ENCODE peak calls at places on chromosomes 11 and 22, in eight cellular contexts. Y is fibroblast of lung; M is GM04504; Z is IMR-90; C is mucosa of descending colon; T is Caki2; W is stimulated activated naive CD4-positive, alpha-beta T cell treated with Interleukin-2 at 50 U/mL for 16 hours; A is Daoy. U is an unnamed sample.
A peak's percentile ranks its signal among the peaks of the same experiment; 100 is the strongest.

GRCh38 chr22:35629406-35630234 is 12.5 kb upstream of the MB start:
- DNase-seq in Y (peak; percentile 99), Z (peak; percentile 98), M (peak; percentile 98), C (no peak), A (peak; percentile 99), W (peak; percentile 52), T (peak; percentile 99), U (no peak)

GRCh38 chr11:129815596-129816461 is at the start of gene TMEM45B:
- DNase-seq in Y (no peak), C (peak; percentile 89), A (peak; percentile 14), M (no peak), Z (no peak), T (no peak), W (peak; percentile 41), U (peak; percentile 94)

GRCh38 chr11:81497202-81497804 is 1236.4 kb downstream of the FAM181B start:
- DNase-seq in Z (peak; percentile 16), T (peak; percentile 19), Y (peak; percentile 57), A (peak; percentile 2), W (no peak), M (peak; percentile 1), C (no peak), U (peak; percentile 87)

GRCh38 chr11:44624761-44625221 is 59.3 kb downstream of the CD82 start:
- DNase-seq in C (no peak), Z (no peak), Y (no peak), T (no peak), W (no peak), M (no peak), A (no peak), U (no peak)

GRCh38 chr11:2474059-2474901 is 29.5 kb downstream of the KCNQ1 start:
- DNase-seq in Y (no peak), A (no peak), Z (no peak), M (no peak), C (peak; percentile 61), T (no peak), W (no peak), U (no peak)

GRCh38 chr11:73388241-73389133 is 12.3 kb downstream of the RELT start:
- DNase-seq in C (no peak), W (no peak), T (no peak), M (no peak), A (no peak), Y (no peak), Z (no peak), U (no peak)

GRCh38 chr22:19723165-19723989 is at the start of gene GP1BB:
- DNase-seq in W (no peak), A (no peak), Z (no peak), Y (no peak), C (peak; percentile 63), T (no peak), M (no peak), U (peak; percentile 73)

GRCh38 chr11:122778148-122778547 is 60.2 kb upstream of the CRTAM start:
- DNase-seq in A (peak; percentile 23), T (no peak), Y (no peak), M (no peak), C (no peak), Z (peak; percentile 65), W (no peak), U (no peak)

GRCh38 chr11:17699157-17700114 is 19.9 kb upstream of the MYOD1 start:
- DNase-seq in M (no peak), T (no peak), A (peak; percentile 59), W (no peak), Z (peak; percentile 34), Y (no peak), C (no peak), U (no peak)

GRCh38 chr22:47301820-47302475 is 539.5 kb downstream of the TBC1D22A start:
- DNase-seq in T (no peak), Y (no peak), A (no peak), Z (no peak), W (no peak), C (no peak), M (no peak), U (no peak)

GRCh38 chr11:88246680-88247079 is 71.4 kb upstream of the RAB38 start:
- DNase-seq in Z (peak; percentile 86), Y (peak; percentile 61), T (no peak), W (no peak), C (no peak), A (peak; percentile 37), M (peak; percentile 91), U (no peak)

GRCh38 chr11:68159161-68159560 is 38.0 kb upstream of the CHKA start:
- DNase-seq in A (no peak), Y (no peak), C (no peak), W (no peak), Z (no peak), T (no peak), M (no peak), U (no peak)

GRCh38 chr11:123235117-123235686 is 40.2 kb upstream of the CLMP start:
- DNase-seq in Y (no peak), M (no peak), W (peak; percentile 2), Z (no peak), C (peak; percentile 66), T (no peak), A (peak; percentile 54), U (peak; percentile 68)

GRCh38 chr11:93001812-93002211 is 32.4 kb downstream of the MTNR1B start:
- DNase-seq in C (no peak), T (no peak), A (no peak), Y (no peak), Z (no peak), W (no peak), M (no peak), U (no peak)

GRCh38 chr11:111334495-111335123 is 36.3 kb downstream of the POU2AF3 start:
- DNase-seq in T (no peak), Z (no peak), C (peak; percentile 55), W (no peak), M (no peak), A (no peak), Y (no peak), U (peak; percentile 99)

GRCh38 chr22:20111689-20112622 is 3.9 kb upstream of the RANBP1 start:
- DNase-seq in T (no peak), A (no peak), C (peak; percentile 24), Z (no peak), Y (no peak), W (no peak), M (no peak), U (no peak)

GRCh38 chr22:44092636-44093220 is 68.6 kb downstream of the PARVB start:
- DNase-seq in M (no peak), A (no peak), Y (no peak), W (no peak), Z (no peak), T (no peak), C (no peak), U (no peak)

GRCh38 chr11:57639321-57640067 is 10.2 kb downstream of the YPEL4 start:
- DNase-seq in Y (peak; percentile 71), A (peak; percentile 44), T (no peak), M (no peak), C (no peak), W (no peak), Z (peak; percentile 57), U (no peak)

GRCh38 chr22:44406581-44407403 is 91.2 kb downstream of the RTL6 start:
- DNase-seq in Z (peak; percentile 12), M (no peak), W (no peak), A (no peak), Y (no peak), C (peak; percentile 5), T (no peak), U (no peak)

GRCh38 chr11:58495906-58496305 is 12.0 kb downstream of the OR5B21 start:
- DNase-seq in C (no peak), A (no peak), M (no peak), T (no peak), W (no peak), Y (no peak), Z (no peak), U (no peak)

GRCh38 chr11:118911113-118911879 is 14.4 kb downstream of the BCL9L start:
- DNase-seq in Z (peak; percentile 52), A (peak; percentile 79), W (no peak), C (peak; percentile 69), T (peak; percentile 80), M (no peak), Y (no peak), U (peak; percentile 89)